ENCODE peak calls at places on chromosomes 5 and 9, in four cellular contexts. One of them, this sample, is unnamed.

GRCh38 chr5:30042677-30043076 is 1150.8 kb upstream of the CDH6 start:
- DNase-seq in A549: no peak
- DNase-seq in upper lobe of right lung: no peak
- DNase-seq in fibroblast of lung: no peak
- DNase-seq in this sample: no peak

GRCh38 chr9:131096490-131097258 is at the start of gene AIF1L:
- DNase-seq in A549: no peak
- DNase-seq in upper lobe of right lung: peak; percentile 73
- DNase-seq in fibroblast of lung: no peak
- DNase-seq in this sample: no peak

GRCh38 chr5:665956-666711 is 27.0 kb downstream of the TPPP start:
- DNase-seq in A549: no peak
- DNase-seq in upper lobe of right lung: no peak
- DNase-seq in fibroblast of lung: no peak
- DNase-seq in this sample: no peak

GRCh38 chr9:135329571-135330306 is 149.8 kb upstream of the PPP1R26 start:
- DNase-seq in A549: no peak
- DNase-seq in upper lobe of right lung: peak; percentile 44
- DNase-seq in fibroblast of lung: no peak
- DNase-seq in this sample: no peak

GRCh38 chr5:13533833-13534232 is 410.7 kb downstream of the DNAH5 start:
- DNase-seq in A549: no peak
- DNase-seq in upper lobe of right lung: no peak
- DNase-seq in fibroblast of lung: no peak
- DNase-seq in this sample: no peak

GRCh38 chr9:93129286-93129685 is 4.8 kb downstream of the NINJ1 start:
- DNase-seq in A549: no peak
- DNase-seq in upper lobe of right lung: no peak
- DNase-seq in fibroblast of lung: no peak
- DNase-seq in this sample: no peak

GRCh38 chr5:110086658-110087388 is 397.1 kb downstream of the MAN2A1 start:
- DNase-seq in A549: no peak
- DNase-seq in upper lobe of right lung: no peak
- DNase-seq in fibroblast of lung: peak; percentile 96
- DNase-seq in this sample: peak; percentile 68

GRCh38 chr5:171543486-171543885 is 124.0 kb downstream of the FGF18 start:
- DNase-seq in A549: no peak
- DNase-seq in upper lobe of right lung: no peak
- DNase-seq in fibroblast of lung: peak; percentile 10
- DNase-seq in this sample: no peak

GRCh38 chr5:127988149-127988755 is 95.3 kb upstream of the SLC12A2 start:
- DNase-seq in A549: peak; percentile 88
- DNase-seq in upper lobe of right lung: no peak
- DNase-seq in fibroblast of lung: peak; percentile 89
- DNase-seq in this sample: peak; percentile 95

GRCh38 chr9:129422843-129423700 is 197.8 kb downstream of the C9orf50 start:
- DNase-seq in A549: no peak
- DNase-seq in upper lobe of right lung: no peak
- DNase-seq in fibroblast of lung: peak; percentile 21
- DNase-seq in this sample: peak; percentile 45

GRCh38 chr5:59588922-59589321 is 304.6 kb downstream of the PDE4D start:
- DNase-seq in A549: peak; percentile 59
- DNase-seq in upper lobe of right lung: no peak
- DNase-seq in fibroblast of lung: peak; percentile 83
- DNase-seq in this sample: no peak

GRCh38 chr5:27797220-27797619 is 758.8 kb upstream of the CDH9 start:
- DNase-seq in A549: no peak
- DNase-seq in upper lobe of right lung: no peak
- DNase-seq in fibroblast of lung: no peak
- DNase-seq in this sample: no peak

GRCh38 chr9:88060746-88061145 is 77.5 kb downstream of the SPATA31C2 start:
- DNase-seq in A549: no peak
- DNase-seq in upper lobe of right lung: no peak
- DNase-seq in fibroblast of lung: peak; percentile 63
- DNase-seq in this sample: no peak

GRCh38 chr5:76372320-76373054 is 30.6 kb upstream of the IQGAP2 start:
- DNase-seq in A549: peak; percentile 84
- DNase-seq in upper lobe of right lung: no peak
- DNase-seq in fibroblast of lung: peak; percentile 94
- DNase-seq in this sample: peak; percentile 78

GRCh38 chr9:6113819-6114218 is 98.4 kb upstream of the RANBP6 start:
- DNase-seq in A549: no peak
- DNase-seq in upper lobe of right lung: no peak
- DNase-seq in fibroblast of lung: no peak
- DNase-seq in this sample: no peak

GRCh38 chr9:29397148-29397547 is 1823.9 kb upstream of the C9orf72 start:
- DNase-seq in A549: no peak
- DNase-seq in upper lobe of right lung: no peak
- DNase-seq in fibroblast of lung: no peak
- DNase-seq in this sample: no peak

GRCh38 chr9:114096041-114096511 is 3.0 kb downstream of the KIF12 start:
- DNase-seq in A549: no peak
- DNase-seq in upper lobe of right lung: peak; percentile 52
- DNase-seq in fibroblast of lung: no peak
- DNase-seq in this sample: no peak

GRCh38 chr5:82336566-82337351 is 58.6 kb upstream of the RPS23 start:
- DNase-seq in A549: no peak
- DNase-seq in upper lobe of right lung: no peak
- DNase-seq in fibroblast of lung: no peak
- DNase-seq in this sample: no peak

GRCh38 chr9:108668191-108668940 is 187.4 kb downstream of the ACTL7B start:
- DNase-seq in A549: no peak
- DNase-seq in upper lobe of right lung: no peak
- DNase-seq in fibroblast of lung: no peak
- DNase-seq in this sample: no peak

GRCh38 chr5:173035904-173036707 is 20.0 kb upstream of the CREBRF start:
- DNase-seq in A549: no peak
- DNase-seq in upper lobe of right lung: peak; percentile 78
- DNase-seq in fibroblast of lung: no peak
- DNase-seq in this sample: no peak

GRCh38 chr5:159955056-159955624 is 38.9 kb downstream of the ADRA1B start:
- DNase-seq in A549: no peak
- DNase-seq in upper lobe of right lung: no peak
- DNase-seq in fibroblast of lung: no peak
- DNase-seq in this sample: no peak

GRCh38 chr9:34884732-34885131 is 73.4 kb upstream of the PHF24 start:
- DNase-seq in A549: no peak
- DNase-seq in upper lobe of right lung: no peak
- DNase-seq in fibroblast of lung: no peak
- DNase-seq in this sample: no peak

GRCh38 chr5:176609724-176610429 is at the start of gene GPRIN1:
- DNase-seq in A549: peak; percentile 50
- DNase-seq in upper lobe of right lung: peak; percentile 75
- DNase-seq in fibroblast of lung: peak; percentile 29
- DNase-seq in this sample: peak; percentile 52

GRCh38 chr5:42015254-42015653 is 90.2 kb downstream of the FBXO4 start:
- DNase-seq in A549: no peak
- DNase-seq in upper lobe of right lung: no peak
- DNase-seq in fibroblast of lung: no peak
- DNase-seq in this sample: no peak

GRCh38 chr9:78406933-78407332 is 110.0 kb downstream of the PSAT1 start:
- DNase-seq in A549: peak; percentile 19
- DNase-seq in upper lobe of right lung: peak; percentile 66
- DNase-seq in fibroblast of lung: peak; percentile 5
- DNase-seq in this sample: no peak

GRCh38 chr5:80960531-80961375 is 590 bp downstream of the RASGRF2 start:
- DNase-seq in A549: peak; percentile 47
- DNase-seq in upper lobe of right lung: peak; percentile 69
- DNase-seq in fibroblast of lung: peak; percentile 46
- DNase-seq in this sample: peak; percentile 18

GRCh38 chr9:4538621-4539020 is 48.4 kb downstream of the SLC1A1 start:
- DNase-seq in A549: no peak
- DNase-seq in upper lobe of right lung: no peak
- DNase-seq in fibroblast of lung: no peak
- DNase-seq in this sample: no peak

GRCh38 chr9:24545285-24545684 is 412 bp downstream of the IZUMO3 start:
- DNase-seq in A549: no peak
- DNase-seq in upper lobe of right lung: no peak
- DNase-seq in fibroblast of lung: no peak
- DNase-seq in this sample: no peak

GRCh38 chr9:25562101-25562500 is 116.1 kb downstream of the TUSC1 start:
- DNase-seq in A549: no peak
- DNase-seq in upper lobe of right lung: no peak
- DNase-seq in fibroblast of lung: no peak
- DNase-seq in this sample: no peak

GRCh38 chr5:1762878-1763547 is 36.6 kb downstream of the MRPL36 start:
- DNase-seq in A549: no peak
- DNase-seq in upper lobe of right lung: peak; percentile 32
- DNase-seq in fibroblast of lung: no peak
- DNase-seq in this sample: no peak

GRCh38 chr5:32406650-32407049 is 37.9 kb downstream of the ZFR start:
- DNase-seq in A549: no peak
- DNase-seq in upper lobe of right lung: no peak
- DNase-seq in fibroblast of lung: no peak
- DNase-seq in this sample: no peak

GRCh38 chr5:9644630-9645029 is 14.5 kb upstream of the TAS2R1 start:
- DNase-seq in A549: no peak
- DNase-seq in upper lobe of right lung: no peak
- DNase-seq in fibroblast of lung: no peak
- DNase-seq in this sample: peak; percentile 59

GRCh38 chr5:138579517-138579863 is 4.3 kb upstream of the HSPA9 start:
- DNase-seq in A549: no peak
- DNase-seq in upper lobe of right lung: no peak
- DNase-seq in fibroblast of lung: no peak
- DNase-seq in this sample: no peak
- TF ChIP-seq CTCF in A549: no peak
- TF ChIP-seq CTCF in upper lobe of right lung: no peak
- TF ChIP-seq CTCF in fibroblast of lung: no peak
- TF ChIP-seq CTCF in this sample: no peak

DNA sequence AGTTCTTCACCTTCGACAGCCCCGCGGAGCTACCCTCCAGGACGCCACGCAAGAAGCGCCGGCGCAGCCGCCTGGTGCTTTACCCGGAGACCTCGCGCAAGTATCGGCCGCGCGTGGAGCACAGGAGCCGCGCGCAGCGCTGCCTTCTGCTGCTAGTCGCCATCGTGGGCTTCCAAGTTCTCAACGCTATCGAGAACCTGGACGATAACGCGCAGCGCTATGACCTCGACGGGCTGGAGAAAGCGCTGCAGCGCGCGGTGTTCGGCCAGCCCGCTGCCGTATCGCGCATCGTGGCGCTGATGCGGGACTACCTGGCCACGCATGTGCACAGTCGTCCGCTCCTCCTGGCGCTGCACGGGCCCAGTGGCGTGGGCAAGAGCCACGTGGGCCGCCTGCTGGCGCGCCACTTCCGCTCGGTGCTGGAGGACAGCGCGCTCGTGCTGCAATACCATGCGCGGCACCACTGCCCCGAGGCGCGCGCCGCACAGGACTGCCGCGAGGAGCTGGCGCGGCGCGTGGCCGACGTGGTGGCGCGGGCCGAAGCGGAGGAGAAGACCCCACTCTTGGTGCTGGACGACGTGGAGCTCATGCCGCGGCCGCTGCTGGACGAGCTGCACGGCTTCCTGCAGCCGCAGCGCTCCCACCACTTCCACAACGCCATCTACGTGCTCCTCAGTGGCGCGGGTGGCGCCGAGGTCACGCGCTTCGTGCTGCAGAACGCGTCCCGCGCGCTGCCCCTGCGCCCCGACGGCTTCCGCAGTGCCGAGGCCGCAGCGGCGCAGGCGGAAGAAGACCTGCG is 1.6 kb downstream of the TOR4A start:
- DNase-seq in A549: no peak
- DNase-seq in upper lobe of right lung: peak; percentile 66
- DNase-seq in fibroblast of lung: no peak
- DNase-seq in this sample: no peak
- H3K4me3 ChIP-seq in A549: peak overlapping the region; percentile 72
- H3K4me3 ChIP-seq in upper lobe of right lung: peak overlapping the region; percentile 77
- H3K4me3 ChIP-seq in fibroblast of lung: peak overlapping the region; percentile 69
- H3K4me3 ChIP-seq in this sample: peak overlapping the region; percentile 72

DNA sequence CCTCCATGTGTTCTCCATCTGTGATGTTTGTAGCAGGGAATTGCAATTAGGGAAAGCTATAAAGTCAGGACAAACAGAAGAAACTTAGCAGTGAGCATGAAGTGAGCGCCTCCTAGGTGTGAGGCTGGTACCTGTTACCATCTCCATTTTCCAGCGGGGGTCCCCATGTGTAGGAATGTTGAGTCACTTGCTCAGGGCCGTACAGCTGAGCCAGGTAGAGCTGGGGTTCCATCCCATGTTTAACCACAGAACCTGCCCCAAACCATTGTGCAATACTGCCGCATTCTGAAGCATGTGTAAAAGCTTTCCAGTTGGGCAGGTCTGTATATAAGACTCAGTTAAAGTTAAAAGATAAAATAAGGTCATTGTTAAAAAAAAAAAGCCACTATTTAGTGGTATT is 62.7 kb downstream of the NDFIP1 start:
- DNase-seq in A549: no peak
- DNase-seq in upper lobe of right lung: no peak
- DNase-seq in fibroblast of lung: no peak
- DNase-seq in this sample: no peak
- TF ChIP-seq CTCF in A549: no peak
- TF ChIP-seq CTCF in upper lobe of right lung: no peak
- TF ChIP-seq CTCF in fibroblast of lung: no peak
- TF ChIP-seq CTCF in this sample: no peak

GRCh38 chr5:137739737-137740136 is 3.8 kb upstream of the KLHL3 start:
- DNase-seq in A549: no peak
- DNase-seq in upper lobe of right lung: no peak
- DNase-seq in fibroblast of lung: no peak
- DNase-seq in this sample: no peak

GRCh38 chr5:137741718-137742117 is 5.8 kb upstream of the KLHL3 start:
- DNase-seq in A549: no peak
- DNase-seq in upper lobe of right lung: no peak
- DNase-seq in fibroblast of lung: no peak
- DNase-seq in this sample: no peak

GRCh38 chr5:137737349-137738256 is 1.7 kb upstream of the KLHL3 start:
- DNase-seq in A549: no peak
- DNase-seq in upper lobe of right lung: no peak
- DNase-seq in fibroblast of lung: peak; percentile 62
- DNase-seq in this sample: peak; percentile 94

GRCh38 chr5:137735531-137736284 is at the start of gene KLHL3:
- DNase-seq in A549: no peak
- DNase-seq in upper lobe of right lung: peak; percentile 64
- DNase-seq in fibroblast of lung: peak; percentile 63
- DNase-seq in this sample: peak; percentile 63

DNA sequence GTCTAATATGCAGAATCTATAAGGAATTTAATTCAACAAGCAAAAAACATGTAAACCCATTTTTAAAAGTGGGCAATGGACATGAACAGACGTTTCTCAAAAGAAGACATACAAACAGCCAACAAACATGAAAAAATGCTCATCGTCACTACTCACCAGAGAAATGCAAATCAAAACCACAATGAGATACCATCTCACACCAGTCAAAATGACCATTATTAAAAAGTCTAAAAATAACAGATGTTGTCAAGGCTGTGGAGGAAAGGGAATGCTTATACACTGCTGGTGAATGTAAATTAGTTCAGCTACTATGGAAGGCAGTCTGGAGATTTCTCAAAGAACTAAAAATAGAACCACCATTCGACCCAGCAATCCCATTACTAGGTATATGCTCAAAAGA is 3.1 kb upstream of the KLHL3 start:
- DNase-seq in A549: no peak
- DNase-seq in upper lobe of right lung: no peak
- DNase-seq in fibroblast of lung: peak; percentile 58
- DNase-seq in this sample: no peak
- H3K4me3 ChIP-seq in A549: no peak overlapping the region
- H3K4me3 ChIP-seq in upper lobe of right lung: no peak overlapping the region
- H3K4me3 ChIP-seq in fibroblast of lung: no peak overlapping the region
- H3K4me3 ChIP-seq in this sample: no peak overlapping the region